ENCODE peak calls at places on chromosomes 6 and 20, in eight cellular contexts. K is Peyer's patch, S is aorta, E is adrenal gland, D is K562, R is transverse colon, H is right lobe of liver, V is neural progenitor cell. L is an unnamed sample. For H3K36me3, the result is how much of the 10 kb centered on the place peaks cover.

GRCh38 chr6:168452685-168453377 is 11.8 kb downstream of the SMOC2 start:
- DNase-seq in K (no peak), H (no peak), V (no peak), R (no peak), D (no peak), E (no peak), S (peak), L (no peak)

GRCh38 chr6:134253681-134254080 is 64.2 kb downstream of the SGK1 start:
- DNase-seq in V (peak), K (no peak), S (peak), D (peak), R (no peak), E (peak), H (no peak), L (no peak)

GRCh38 chr6:168517742-168518347 is 76.9 kb downstream of the SMOC2 start:
- DNase-seq in V (no peak), R (no peak), H (no peak), E (no peak), S (no peak), D (no peak), K (no peak), L (no peak)

GRCh38 chr20:4555188-4555893 is 166.4 kb upstream of the PRND start:
- DNase-seq in R (no peak), K (no peak), H (no peak), D (no peak), S (no peak), E (peak), V (no peak), L (no peak)

GRCh38 chr6:71291991-71292390 is 3.4 kb downstream of the OGFRL1 start:
- DNase-seq in R (no peak), K (no peak), D (no peak), S (no peak), E (no peak), V (no peak), H (no peak), L (no peak)

GRCh38 chr6:14542670-14543366 is 425.2 kb downstream of the CD83 start:
- DNase-seq in R (no peak), S (no peak), K (no peak), E (no peak), D (peak), H (no peak), V (no peak), L (no peak)

GRCh38 chr6:47247227-47247797 is 62.4 kb downstream of the TNFRSF21 start:
- DNase-seq in R (no peak), V (no peak), E (no peak), K (no peak), H (no peak), D (peak), S (no peak), L (no peak)

GRCh38 chr6:131733376-131734016 is 22.7 kb upstream of the CTAGE9 start:
- DNase-seq in K (no peak), H (no peak), V (no peak), D (no peak), R (no peak), E (peak), S (peak), L (no peak)

GRCh38 chr6:81023007-81023582 is 729.4 kb downstream of the TENT5A start:
- DNase-seq in R (no peak), K (no peak), E (no peak), V (peak), H (no peak), D (peak), S (no peak), L (no peak)

GRCh38 chr6:38182426-38182825 is 362.9 kb downstream of the ZFAND3 start:
- DNase-seq in V (no peak), H (no peak), S (no peak), D (no peak), R (no peak), E (no peak), K (no peak), L (no peak)

GRCh38 chr20:52975024-52975732 is 3.0 kb downstream of the TSHZ2 start:
- DNase-seq in E (peak), D (no peak), R (no peak), H (peak), K (no peak), V (no peak), S (no peak), L (peak)

GRCh38 chr20:60011512-60012507 is 53.6 kb downstream of the CDH26 start:
- DNase-seq in D (no peak), S (no peak), E (no peak), V (no peak), H (no peak), K (no peak), R (no peak), L (no peak)

DNA sequence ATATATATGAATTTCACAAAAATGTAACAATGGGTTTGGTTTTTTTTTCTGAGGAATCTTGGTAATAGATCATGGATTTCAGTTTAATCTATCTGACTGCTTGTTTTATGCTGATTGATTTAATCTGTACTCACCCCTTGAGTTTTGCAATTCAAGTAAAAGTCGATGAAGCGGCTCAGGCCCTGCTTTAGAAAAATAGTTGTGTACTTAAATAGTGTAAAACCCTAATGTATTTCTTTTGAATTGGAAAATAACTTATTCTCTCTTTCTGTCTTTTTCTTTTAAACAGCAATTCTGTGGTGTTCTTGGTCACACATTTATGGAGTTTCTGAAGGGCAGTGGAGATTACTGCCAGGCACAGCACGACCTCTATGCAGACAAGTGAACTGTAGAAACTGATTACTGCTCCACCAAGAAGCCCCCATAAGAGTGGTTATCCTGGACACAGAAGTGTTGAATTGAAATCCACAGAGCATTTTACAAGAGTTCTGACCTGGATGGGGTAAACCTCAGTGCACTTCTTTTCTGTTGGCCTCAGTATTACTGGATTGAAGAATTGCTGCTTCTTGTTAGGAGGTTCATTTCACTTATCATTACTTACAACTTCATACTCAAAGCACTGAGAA is 4.0 kb downstream of the LOC128125822 start:
- DNase-seq in R (no peak), K (no peak), D (no peak), V (no peak), S (no peak), E (no peak), H (no peak), L (no peak)
- H3K36me3 ChIP-seq in R (under half), K (under half), D (half or more), V (under half), S (under half), E (under half), H (half or more), L (under half)

GRCh38 chr20:25082498-25082873 is 545 bp upstream of the VSX1 start:
- DNase-seq in V (peak), H (no peak), R (no peak), E (no peak), S (no peak), D (no peak), K (no peak), L (no peak)

GRCh38 chr20:25083141-25083772 is 1.3 kb upstream of the VSX1 start:
- DNase-seq in S (no peak), K (no peak), D (no peak), E (no peak), R (no peak), V (peak), H (no peak), L (no peak)

GRCh38 chr20:25084616-25085187 is 2.8 kb upstream of the VSX1 start:
- DNase-seq in D (no peak), V (peak), H (no peak), R (no peak), S (no peak), E (no peak), K (no peak), L (no peak)

GRCh38 chr20:25085756-25086495 is 4.0 kb upstream of the VSX1 start:
- DNase-seq in D (no peak), S (no peak), E (no peak), K (no peak), R (no peak), H (no peak), V (no peak), L (no peak)

DNA sequence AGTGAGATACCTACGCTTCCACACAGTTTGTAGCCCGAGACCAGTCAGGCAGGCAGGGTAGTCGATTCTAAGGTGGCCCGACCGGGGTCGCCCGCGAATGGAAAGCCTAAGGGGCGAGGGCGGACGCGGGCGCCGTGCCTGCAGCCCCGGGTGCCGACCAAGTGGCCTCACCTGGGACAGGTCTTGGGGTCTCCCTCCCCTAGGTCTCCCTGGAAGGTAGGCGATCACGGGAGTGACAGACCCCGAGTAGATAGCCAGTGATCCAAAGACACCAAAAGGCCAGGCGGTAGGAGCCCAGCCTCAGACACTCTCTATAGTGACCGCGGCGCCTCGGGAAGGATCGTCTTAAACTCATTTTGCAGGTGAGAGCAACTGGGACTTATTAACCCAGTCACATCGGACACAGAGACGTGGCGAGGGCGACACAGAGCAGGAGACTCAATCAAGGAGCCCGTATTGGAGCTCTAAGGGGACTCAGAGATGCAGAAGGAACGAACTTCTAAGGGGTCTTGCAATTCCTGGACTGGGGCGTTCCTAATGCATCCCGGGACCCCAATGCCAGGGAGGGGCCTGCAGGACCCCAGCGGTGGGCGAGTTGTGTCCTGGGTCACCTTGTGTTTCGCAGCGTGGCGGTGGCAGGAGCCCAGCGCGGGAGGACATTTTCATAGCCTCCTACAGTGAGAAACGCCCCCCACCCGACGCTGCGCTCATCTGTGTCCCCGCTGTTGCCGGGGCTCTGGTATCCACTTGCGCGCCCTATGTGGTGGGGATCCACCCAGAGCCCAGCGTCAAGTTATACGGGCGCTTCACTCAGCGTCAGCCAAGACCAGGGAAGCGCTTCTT is 2.1 kb upstream of the VSX1 start:
- DNase-seq in D (no peak), K (no peak), H (no peak), R (peak), V (peak), S (no peak), E (no peak), L (no peak)
- H3K4me3 ChIP-seq in D (no peak), K (no peak), H (no peak), R (no peak), V (peak), S (no peak), E (no peak), L (peak)

DNA sequence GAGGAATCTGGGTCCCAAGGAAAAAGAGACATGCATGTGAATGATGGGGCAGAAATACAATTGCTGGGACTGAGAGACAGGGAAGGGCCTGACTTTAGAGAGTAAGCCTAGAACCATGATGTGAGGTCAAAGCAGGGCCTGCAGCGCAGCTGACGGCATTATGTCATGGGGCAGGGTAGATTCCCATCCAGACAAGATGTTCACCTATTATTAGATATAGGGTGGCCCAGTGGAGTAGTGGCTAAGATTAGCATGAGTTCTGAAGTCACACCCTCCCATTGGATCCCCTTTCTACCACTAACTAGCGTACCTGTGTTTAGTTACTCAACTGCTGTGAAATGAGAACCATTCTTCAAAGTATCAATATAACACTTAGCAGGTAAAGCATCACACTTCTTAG is 39.6 kb downstream of the NDUFAF5 start:
- DNase-seq in K (no peak), V (no peak), E (no peak), R (no peak), S (no peak), D (no peak), H (no peak), L (no peak)
- H3K27ac ChIP-seq in K (no peak), V (no peak), E (no peak), R (no peak), S (no peak), D (no peak), H (no peak), L (no peak)

DNA sequence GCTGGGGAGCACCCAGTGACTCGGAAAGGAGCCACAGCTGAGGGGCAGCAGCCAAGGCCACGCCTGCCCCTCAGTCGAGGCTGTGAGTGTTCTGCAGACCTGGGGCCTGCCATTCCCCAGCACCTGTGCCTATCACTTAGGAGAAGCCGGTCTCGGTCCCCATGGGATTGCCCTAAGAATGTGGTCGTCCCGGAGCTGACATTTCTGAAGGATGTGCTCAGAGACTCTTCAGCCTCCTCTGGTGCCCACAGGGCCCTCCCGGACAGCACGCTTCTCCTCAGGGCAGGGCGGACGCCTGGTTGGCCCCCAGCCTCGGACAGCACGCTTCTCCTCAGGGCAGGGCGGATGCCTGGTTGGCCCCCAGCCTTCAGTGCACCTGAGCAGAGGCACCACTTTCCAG is 223.9 kb downstream of the ERMARD start:
- DNase-seq in E (no peak), H (no peak), R (peak), S (peak), V (no peak), D (no peak), K (peak), L (no peak)
- H3K36me3 ChIP-seq in E (under half), H (under half), R (under half), S (under half), V (under half), D (under half), K (under half), L (under half)

GRCh38 chr6:3195377-3195694 is 32.1 kb downstream of the TUBB2B start:
- DNase-seq in R (no peak), S (no peak), D (no peak), H (no peak), E (no peak), K (no peak), V (no peak), L (no peak)
- H3K4me3 ChIP-seq in R (no peak), S (no peak), D (peak), H (no peak), E (no peak), K (no peak), V (peak), L (no peak)

GRCh38 chr6:3512832-3513231 is 56.0 kb upstream of the SLC22A23 start:
- DNase-seq in V (no peak), K (no peak), H (no peak), E (no peak), R (no peak), S (no peak), D (no peak), L (no peak)

GRCh38 chr6:3515669-3516068 is 58.8 kb upstream of the SLC22A23 start:
- DNase-seq in K (no peak), D (no peak), S (no peak), V (no peak), E (no peak), R (no peak), H (no peak), L (no peak)

GRCh38 chr6:3516094-3516493 is 59.2 kb upstream of the SLC22A23 start:
- DNase-seq in E (peak), K (no peak), R (no peak), D (no peak), V (no peak), S (no peak), H (no peak), L (no peak)

GRCh38 chr6:3510617-3511016 is 53.8 kb upstream of the SLC22A23 start:
- DNase-seq in H (no peak), D (no peak), E (no peak), S (no peak), K (no peak), V (peak), R (no peak), L (no peak)

DNA sequence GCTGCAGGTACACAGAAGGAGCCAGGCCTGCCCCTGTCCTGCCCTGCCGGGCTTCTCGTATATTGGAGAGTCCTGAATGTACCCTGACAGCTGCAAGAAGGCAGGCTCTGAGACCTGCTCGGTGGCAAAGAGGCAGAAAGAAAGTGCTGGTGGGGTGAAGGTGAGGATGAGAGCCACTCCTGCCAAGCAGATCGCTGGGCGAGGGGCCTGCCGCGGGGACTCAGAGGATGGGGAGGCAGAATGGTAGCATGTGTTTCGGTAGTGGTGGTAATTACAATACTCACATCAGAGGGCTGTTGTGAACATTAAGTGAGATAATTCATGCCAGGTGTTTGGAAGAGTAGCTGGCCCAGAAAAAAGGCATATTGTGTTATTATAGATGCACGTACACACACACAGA is 56.6 kb upstream of the SLC22A23 start:
- DNase-seq in S (no peak), V (no peak), H (no peak), K (no peak), D (no peak), R (no peak), E (no peak), L (no peak)
- H3K27ac ChIP-seq in S (no peak), V (no peak), H (no peak), K (no peak), D (no peak), R (no peak), E (no peak), L (no peak)

GRCh38 chr6:95496769-95497426 is 80.4 kb upstream of the MANEA start:
- DNase-seq in R (no peak), D (no peak), V (no peak), H (no peak), S (no peak), E (no peak), K (no peak), L (no peak)
- H3K36me3 ChIP-seq in R (under half), D (under half), V (under half), H (under half), S (under half), E (under half), K (under half), L (under half)

DNA sequence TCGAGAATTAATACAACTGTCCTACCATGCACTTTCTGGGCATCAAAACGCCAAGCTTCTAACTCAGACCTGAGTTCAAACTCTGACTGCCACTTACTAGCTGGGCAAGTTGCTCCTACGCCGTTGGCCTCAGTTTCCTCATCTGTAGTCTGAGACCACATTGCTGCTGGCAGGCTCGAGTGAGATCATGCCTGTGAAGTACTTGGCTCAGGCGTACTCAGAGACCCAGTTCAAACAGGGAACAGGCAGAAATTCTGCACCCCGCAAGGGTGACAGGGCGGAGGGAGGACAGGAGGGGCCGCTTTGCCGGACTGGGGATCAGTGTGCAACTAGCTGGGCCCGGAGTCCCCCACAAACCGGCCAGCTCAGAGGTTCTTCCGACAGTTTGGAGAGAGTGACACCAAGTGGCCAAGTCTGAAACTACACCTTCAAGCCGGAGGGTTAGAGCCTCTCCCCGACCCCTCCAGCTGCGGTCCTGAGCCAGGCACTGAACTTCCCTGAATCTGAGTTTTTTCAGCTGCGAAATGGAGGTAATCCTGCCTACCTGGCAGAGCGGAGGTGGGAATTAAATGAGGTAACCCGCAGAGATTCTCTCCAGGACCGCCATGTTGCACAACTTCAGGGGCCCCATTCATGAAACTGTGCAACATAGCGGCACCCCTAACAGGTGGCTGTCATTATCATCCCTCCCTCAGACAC is 46.0 kb upstream of the PTPN1 start:
- DNase-seq in K (peak), H (peak), R (peak), E (peak), D (peak), S (peak), V (peak), L (peak)
- H3K4me3 ChIP-seq in K (no peak), H (no peak), R (no peak), E (no peak), D (no peak), S (no peak), V (no peak), L (no peak)